ENCODE peak calls at places on chromosomes 11 and 22, in four cellular contexts. R is heart right ventricle; C is CD8-positive, alpha-beta T cell; U is thoracic aorta. M is an unnamed sample.

GRCh38 chr22:45445031-45445710 is 31.7 kb downstream of the RIBC2 start:
- DNase-seq in U (no peak), R (no peak), C (no peak), M (no peak)

GRCh38 chr11:7364660-7365059 is 113.0 kb downstream of the SYT9 start:
- DNase-seq in R (no peak), U (no peak), C (no peak), M (no peak)

GRCh38 chr11:62370743-62371440 is 33.6 kb downstream of the ASRGL1 start:
- DNase-seq in U (no peak), C (peak), R (peak), M (no peak)

GRCh38 chr11:133228406-133229330 is 303.6 kb downstream of the OPCML start:
- DNase-seq in C (no peak), R (peak), U (no peak), M (no peak)

GRCh38 chr11:78542007-78542406 is 32.7 kb downstream of the NARS2 start:
- DNase-seq in U (no peak), C (no peak), R (no peak), M (peak)

GRCh38 chr22:26770624-26771023 is 113.2 kb downstream of the MIAT start:
- DNase-seq in C (no peak), R (no peak), U (no peak), M (no peak)

GRCh38 chr11:26227311-26227710 is 104.6 kb upstream of the ANO3 start:
- DNase-seq in R (no peak), U (no peak), C (no peak), M (peak)

GRCh38 chr11:24239016-24239720 is 257.7 kb upstream of the LUZP2 start:
- DNase-seq in R (no peak), U (no peak), C (no peak), M (no peak)

GRCh38 chr22:36619797-36620390 is 83.7 kb downstream of the CACNG2 start:
- DNase-seq in C (no peak), R (no peak), U (no peak), M (no peak)

GRCh38 chr11:104968365-104968855 is at the start of gene CASP4:
- DNase-seq in U (peak), R (no peak), C (no peak), M (peak)

GRCh38 chr11:33690290-33691050 is 10.2 kb downstream of the C11orf91 start:
- DNase-seq in C (no peak), R (peak), U (peak), M (no peak)

GRCh38 chr11:19730373-19730772 is 17.7 kb downstream of the NAV2 start:
- DNase-seq in C (no peak), R (peak), U (peak), M (no peak)

GRCh38 chr11:14645247-14645912 is 1.8 kb downstream of the PDE3B start:
- DNase-seq in U (no peak), C (no peak), R (no peak), M (peak)

GRCh38 chr22:43239102-43239875 is 52.4 kb upstream of the TTLL12 start:
- DNase-seq in U (no peak), C (no peak), R (peak), M (no peak)

GRCh38 chr11:824292-824880 is 3.3 kb upstream of the CRACR2B start:
- DNase-seq in R (no peak), C (no peak), U (no peak), M (no peak)

GRCh38 chr11:125345706-125346561 is 150.1 kb downstream of the FEZ1 start:
- DNase-seq in U (peak), R (peak), C (no peak), M (peak)

GRCh38 chr11:66277475-66278391 is at the start of gene CNIH2:
- DNase-seq in R (peak), U (no peak), C (no peak), M (peak)

GRCh38 chr11:102788334-102789035 is 8.1 kb upstream of the MMP10 start:
- DNase-seq in C (no peak), R (no peak), U (no peak), M (no peak)

GRCh38 chr11:49208006-49208721 is at the start of gene FOLH1:
- DNase-seq in R (peak), C (no peak), U (no peak), M (peak)

GRCh38 chr22:43101306-43101705 is 9.2 kb upstream of the BIK start:
- DNase-seq in U (no peak), R (peak), C (no peak), M (no peak)

GRCh38 chr11:29320196-29320595 is 696.6 kb downstream of the KCNA4 start:
- DNase-seq in R (no peak), U (no peak), C (no peak), M (no peak)

GRCh38 chr22:27435839-27436581 is 365.5 kb downstream of the MN1 start:
- DNase-seq in R (peak), U (no peak), C (no peak), M (no peak)

GRCh38 chr11:3375552-3375951 is 3.4 kb downstream of the ZNF195 start:
- DNase-seq in C (no peak), U (no peak), R (no peak), M (no peak)

GRCh38 chr11:132395434-132395833 is 1025.0 kb downstream of the NTM start:
- DNase-seq in C (no peak), U (no peak), R (no peak), M (no peak)

GRCh38 chr22:37802310-37803194 is 5.2 kb upstream of the GCAT start:
- DNase-seq in U (no peak), C (no peak), R (peak), M (no peak)

GRCh38 chr11:22349446-22349845 is 11.3 kb downstream of the SLC17A6 start:
- DNase-seq in U (no peak), C (no peak), R (no peak), M (no peak)

GRCh38 chr11:94831529-94831928 is 63.4 kb downstream of the AMOTL1 start:
- DNase-seq in C (no peak), R (no peak), U (no peak), M (no peak)

GRCh38 chr11:11579012-11579755 is 42.6 kb downstream of the GALNT18 start:
- DNase-seq in U (no peak), C (no peak), R (peak), M (no peak)

DNA sequence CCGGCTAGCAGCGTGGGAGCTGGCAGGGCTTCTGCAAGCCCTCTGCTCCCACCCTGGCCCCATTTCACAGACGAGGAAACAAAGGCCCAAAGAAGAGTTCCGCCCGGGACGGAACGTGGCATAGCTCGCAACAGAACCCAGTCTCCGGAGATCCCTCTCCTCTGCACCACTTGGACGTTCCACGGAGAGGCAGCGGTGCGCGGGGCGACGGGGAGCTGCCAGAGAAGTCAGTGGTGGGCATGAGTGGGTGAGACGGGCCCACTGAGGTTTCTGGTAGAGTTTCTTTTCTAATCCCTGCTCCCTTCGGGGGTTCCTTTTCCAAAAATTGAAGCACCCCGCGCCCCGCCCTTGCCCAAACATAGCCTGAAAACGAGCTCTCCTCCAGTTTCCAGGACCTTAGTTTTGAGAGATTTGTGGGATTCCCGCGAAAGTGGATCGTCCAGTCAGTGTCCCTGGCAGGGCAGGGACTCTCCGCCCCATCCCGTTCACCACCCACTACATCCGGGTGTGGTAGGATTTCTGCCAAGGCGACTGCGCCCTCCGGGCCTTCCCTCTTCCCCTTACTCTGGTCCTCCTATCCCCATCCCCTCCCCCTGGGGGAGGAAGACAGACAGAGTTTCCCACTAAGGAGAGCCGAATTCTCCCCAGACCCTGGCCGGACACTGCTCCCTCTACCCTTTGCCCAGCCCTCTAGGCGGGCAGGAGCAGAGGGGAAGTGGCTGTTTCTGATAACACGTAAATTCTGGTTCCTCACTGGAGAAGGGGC is 764 bp upstream of the NECTIN1 start:
- DNase-seq in U (peak), C (no peak), R (peak), M (no peak)
- TF ChIP-seq CTCF in U (no peak), C (peak), R (peak), M (no peak)

DNA sequence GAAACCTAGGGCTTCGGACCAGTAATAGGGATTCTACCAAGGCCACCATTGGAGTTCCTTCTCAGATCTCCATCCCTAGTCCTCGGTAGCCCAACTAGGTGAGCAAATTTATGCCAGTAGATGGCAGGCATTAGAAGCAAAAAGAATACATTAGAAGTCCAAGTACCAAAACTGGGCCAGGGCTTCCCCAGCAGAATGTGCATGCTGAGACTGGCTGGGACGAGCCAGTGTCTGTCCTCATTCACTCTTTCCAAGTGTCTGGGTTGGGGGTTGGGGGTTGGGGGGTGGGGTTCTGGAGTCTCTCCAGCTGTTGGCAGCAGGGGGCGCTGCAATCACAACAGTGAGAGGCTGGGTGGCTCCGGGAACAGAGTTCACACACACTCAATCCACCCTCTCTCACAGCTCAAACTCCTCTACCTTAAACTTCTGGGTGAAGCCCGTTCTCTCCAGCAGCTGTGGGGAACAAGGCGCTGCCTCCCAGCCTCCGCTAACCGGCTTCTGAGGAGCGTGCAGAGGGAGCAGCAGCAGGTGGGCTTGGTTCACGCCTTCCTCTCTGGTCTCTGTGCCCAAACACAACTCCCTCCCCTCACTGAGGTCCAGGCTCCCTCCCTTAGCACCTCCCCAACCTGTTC is 57.5 kb downstream of the BTG4 start:
- DNase-seq in C (no peak), U (no peak), R (no peak), M (peak)
- TF ChIP-seq CTCF in C (peak), U (no peak), R (peak), M (peak)

GRCh38 chr11:65071907-65072630 is 11.8 kb downstream of the CDCA5 start:
- DNase-seq in R (no peak), C (no peak), U (no peak), M (peak)

GRCh38 chr11:65078786-65079342 is 5.0 kb downstream of the CDCA5 start:
- DNase-seq in U (no peak), R (no peak), C (no peak), M (peak)

GRCh38 chr11:65072631-65072966 is 11.2 kb downstream of the CDCA5 start:
- DNase-seq in C (no peak), R (no peak), U (no peak), M (no peak)

GRCh38 chr11:65078151-65078550 is 5.7 kb downstream of the CDCA5 start:
- DNase-seq in R (peak), U (no peak), C (peak), M (peak)

DNA sequence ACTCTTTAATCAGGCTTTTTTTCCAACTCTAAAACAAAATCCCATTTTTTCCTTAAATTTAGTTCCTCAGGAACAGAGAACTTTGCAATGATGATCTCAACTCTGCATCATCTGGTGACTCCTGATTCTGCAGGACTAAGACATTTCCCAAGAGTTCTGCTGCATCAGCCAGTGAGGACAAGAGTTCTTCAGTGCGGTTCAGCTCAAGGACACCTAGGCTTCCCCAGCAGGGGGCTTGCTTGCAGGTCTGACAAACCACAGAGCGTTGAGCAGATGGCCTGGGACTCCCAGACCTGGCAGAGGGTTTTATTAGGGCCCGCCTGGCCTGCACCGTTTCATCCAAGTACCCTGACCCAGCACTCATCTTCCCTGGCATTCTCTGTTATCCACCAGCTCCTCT is 6.4 kb downstream of the CDCA5 start:
- DNase-seq in R (no peak), C (no peak), U (no peak), M (no peak)
- TF ChIP-seq CTCF in R (no peak), C (no peak), U (no peak), M (no peak)

GRCh38 chr11:30605036-30605435 is 18.9 kb upstream of the MPPED2 start:
- DNase-seq in U (no peak), R (no peak), C (no peak), M (no peak)
- TF ChIP-seq CTCF in U (no peak), R (no peak), C (no peak), M (no peak)

GRCh38 chr22:19197997-19198865 is 19.7 kb upstream of the SLC25A1 start:
- DNase-seq in R (no peak), C (no peak), U (no peak), M (no peak)
- TF ChIP-seq CTCF in R (no peak), C (no peak), U (no peak), M (no peak)

DNA sequence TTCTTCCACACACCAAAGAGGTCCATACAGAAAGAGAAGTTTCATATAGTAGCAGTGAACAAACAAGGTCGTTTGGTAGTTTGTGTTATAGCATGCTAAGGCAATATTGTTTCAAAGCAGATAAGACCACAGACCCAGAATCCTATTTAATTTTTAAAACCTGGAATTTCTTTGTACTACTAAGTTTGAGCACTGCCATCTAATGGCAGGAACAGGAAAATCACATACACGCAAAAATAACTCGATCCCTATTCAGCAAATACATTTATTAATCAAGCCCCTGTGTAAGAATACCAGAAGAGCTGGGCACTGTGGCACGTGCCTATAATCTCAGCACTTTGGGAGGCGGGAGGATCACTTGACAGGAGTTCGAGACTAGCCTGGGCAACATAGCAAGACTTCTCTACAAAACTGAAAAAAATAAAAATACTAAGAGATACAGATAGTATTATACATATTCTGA is 2.9 kb upstream of the BTBD10 start:
- DNase-seq in U (no peak), C (no peak), R (no peak), M (no peak)
- TF ChIP-seq CTCF in U (peak), C (peak), R (peak), M (peak)